ENCODE peak calls at places on chromosome 19, in ten cellular contexts. X is stimulated activated naive CD4-positive, alpha-beta T cell; G is RWPE2; O is lung; Z is activated CD8-positive, alpha-beta T cell treated with anti-CD3 and anti-CD28 coated beads for 36 hours; Q is omental fat pad; D is EH; V is stimulated activated CD8-positive, alpha-beta memory T cell treated with anti-CD3 and anti-CD28 coated beads, Interleukin-15, amount 100 ng/mL, for 1 hour; U is GM10248; J is naive thymus-derived CD4-positive, alpha-beta T cell. N is an unnamed sample.

GRCh38 chr19:51884713-51885112 is 3.0 kb downstream of the ZNF577 start:
- DNase-seq in X (no peak), G (no peak), O (no peak), Z (no peak), Q (no peak), D (no peak), V (no peak), U (no peak), J (no peak), N (no peak)

GRCh38 chr19:34497112-34497805 is 15.7 kb downstream of the WTIP start:
- DNase-seq in X (no peak), G (no peak), O (no peak), Z (no peak), Q (no peak), D (no peak), V (no peak), U (no peak), J (no peak), N (no peak)

GRCh38 chr19:49359851-49360845 is 2.1 kb downstream of the TEAD2 start:
- DNase-seq in X (no peak), G (no peak), O (no peak), Z (no peak), Q (no peak), D (peak; percentile 12), V (no peak), U (peak; percentile 19), J (no peak), N (no peak)

GRCh38 chr19:58009666-58010301 is 7.2 kb upstream of the ZNF606 start:
- DNase-seq in X (no peak), G (peak; percentile 78), O (peak; percentile 59), Z (peak; percentile 83), Q (no peak), D (peak; percentile 41), V (no peak), U (peak; percentile 50), J (peak; percentile 49), N (no peak)

GRCh38 chr19:4908311-4908710 is 990 bp upstream of the UHRF1 start:
- DNase-seq in X (no peak), G (no peak), O (no peak), Z (no peak), Q (no peak), D (no peak), V (no peak), U (no peak), J (no peak), N (no peak)

GRCh38 chr19:54473071-54473941 is at the start of gene CDC42EP5:
- DNase-seq in X (no peak), G (no peak), O (no peak), Z (peak; percentile 51), Q (no peak), D (peak; percentile 91), V (no peak), U (no peak), J (no peak), N (peak; percentile 55)

GRCh38 chr19:13929340-13929739 is 8.9 kb downstream of the PODNL1 start:
- DNase-seq in X (no peak), G (no peak), O (no peak), Z (no peak), Q (no peak), D (no peak), V (no peak), U (no peak), J (no peak), N (no peak)

GRCh38 chr19:2168619-2169424 is 5.1 kb downstream of the DOT1L start:
- DNase-seq in X (no peak), G (peak; percentile 95), O (peak; percentile 99), Z (peak; percentile 96), Q (peak; percentile 95), D (peak; percentile 99), V (no peak), U (peak; percentile 84), J (peak; percentile 40), N (peak; percentile 96)

GRCh38 chr19:2199861-2200623 is 36.1 kb downstream of the PLEKHJ1 start:
- DNase-seq in X (no peak), G (no peak), O (no peak), Z (no peak), Q (no peak), D (no peak), V (no peak), U (no peak), J (no peak), N (no peak)

GRCh38 chr19:34556500-34556899 is 74.9 kb downstream of the WTIP start:
- DNase-seq in X (no peak), G (no peak), O (no peak), Z (peak; percentile 59), Q (no peak), D (peak; percentile 9), V (no peak), U (no peak), J (no peak), N (no peak)

GRCh38 chr19:19461671-19462622 is 53.4 kb downstream of the TSSK6 start:
- DNase-seq in X (no peak), G (no peak), O (peak; percentile 51), Z (peak; percentile 49), Q (no peak), D (peak; percentile 38), V (no peak), U (no peak), J (no peak), N (no peak)

GRCh38 chr19:57075125-57075524 is 44.7 kb upstream of the USP29 start:
- DNase-seq in X (no peak), G (no peak), O (no peak), Z (no peak), Q (no peak), D (no peak), V (no peak), U (no peak), J (no peak), N (no peak)

GRCh38 chr19:34555447-34555846 is 73.9 kb downstream of the WTIP start:
- DNase-seq in X (no peak), G (no peak), O (no peak), Z (peak; percentile 25), Q (no peak), D (peak; percentile 21), V (no peak), U (no peak), J (no peak), N (no peak)

GRCh38 chr19:42450314-42450934 is 7.7 kb upstream of the CXCL17 start:
- DNase-seq in X (peak; percentile 79), G (peak; percentile 73), O (peak; percentile 83), Z (peak; percentile 91), Q (peak; percentile 70), D (peak; percentile 80), V (peak; percentile 53), U (peak; percentile 86), J (peak; percentile 42), N (peak; percentile 43)

GRCh38 chr19:38788478-38789243 is at the start of gene LGALS7B:
- DNase-seq in X (no peak), G (no peak), O (no peak), Z (no peak), Q (no peak), D (no peak), V (no peak), U (no peak), J (no peak), N (no peak)

GRCh38 chr19:40614595-40615411 is 13.6 kb downstream of the LTBP4 start:
- DNase-seq in X (peak; percentile 21), G (peak; percentile 84), O (peak; percentile 76), Z (peak; percentile 98), Q (peak; percentile 79), D (peak; percentile 91), V (peak; percentile 79), U (peak; percentile 79), J (no peak), N (peak; percentile 96)

GRCh38 chr19:4061683-4062575 is 4.8 kb downstream of the ZBTB7A start:
- DNase-seq in X (no peak), G (peak; percentile 73), O (no peak), Z (no peak), Q (no peak), D (no peak), V (no peak), U (no peak), J (no peak), N (no peak)

GRCh38 chr19:54325194-54325621 is 12.2 kb upstream of the LILRA5 start:
- DNase-seq in X (peak; percentile 32), G (no peak), O (no peak), Z (peak; percentile 60), Q (no peak), D (peak; percentile 33), V (peak; percentile 41), U (peak; percentile 66), J (no peak), N (no peak)

GRCh38 chr19:33797821-33798633 is 1.4 kb downstream of the KCTD15 start:
- DNase-seq in X (no peak), G (no peak), O (peak; percentile 47), Z (peak; percentile 30), Q (no peak), D (peak; percentile 69), V (no peak), U (no peak), J (no peak), N (no peak)

GRCh38 chr19:43700368-43701015 is 15.4 kb upstream of the IRGC start:
- DNase-seq in X (no peak), G (no peak), O (peak; percentile 49), Z (peak; percentile 20), Q (peak; percentile 35), D (peak; percentile 83), V (no peak), U (no peak), J (no peak), N (peak; percentile 49)

GRCh38 chr19:13613447-13613846 is 107.2 kb upstream of the CACNA1A start:
- DNase-seq in X (no peak), G (no peak), O (no peak), Z (no peak), Q (no peak), D (no peak), V (no peak), U (no peak), J (no peak), N (no peak)

GRCh38 chr19:40623403-40624239 is 22.5 kb downstream of the LTBP4 start:
- DNase-seq in X (no peak), G (peak; percentile 75), O (no peak), Z (peak; percentile 46), Q (peak; percentile 44), D (no peak), V (no peak), U (no peak), J (no peak), N (no peak)

GRCh38 chr19:55687281-55688172 is 12.5 kb downstream of the EPN1 start:
- DNase-seq in X (no peak), G (no peak), O (no peak), Z (no peak), Q (no peak), D (no peak), V (no peak), U (no peak), J (no peak), N (no peak)

GRCh38 chr19:15265849-15266248 is 33.6 kb upstream of the EPHX3 start:
- DNase-seq in X (no peak), G (no peak), O (peak; percentile 82), Z (no peak), Q (peak; percentile 65), D (peak; percentile 97), V (no peak), U (no peak), J (no peak), N (peak; percentile 24)

GRCh38 chr19:33064778-33065550 is at the start of gene RHPN2:
- DNase-seq in X (no peak), G (peak; percentile 68), O (peak; percentile 58), Z (peak; percentile 77), Q (no peak), D (peak; percentile 82), V (no peak), U (peak; percentile 92), J (peak; percentile 11), N (no peak)

GRCh38 chr19:4456843-4457653 is 546 bp downstream of the UBXN6 start:
- DNase-seq in X (no peak), G (no peak), O (no peak), Z (peak; percentile 33), Q (no peak), D (peak; percentile 75), V (no peak), U (peak; percentile 82), J (no peak), N (peak; percentile 23)

GRCh38 chr19:21202865-21203494 is 61.1 kb downstream of the ZNF431 start:
- DNase-seq in X (peak; percentile 8), G (no peak), O (no peak), Z (peak; percentile 41), Q (no peak), D (peak; percentile 45), V (peak; percentile 4), U (peak; percentile 14), J (no peak), N (no peak)